ENCODE peak calls at places on chromosomes 2 and 18, in four cellular contexts. G, R, L and O are unnamed samples.

GRCh38 chr2:127479219-127479825 is 47.0 kb downstream of the IWS1 start:
- DNase-seq in G (no peak), R (no peak), L (peak), O (peak)

GRCh38 chr2:179749210-179749609 is 112.2 kb downstream of the ZNF385B start:
- DNase-seq in G (no peak), R (no peak), L (peak), O (no peak)

GRCh38 chr2:240000671-240001070 is 24.5 kb downstream of the NDUFA10 start:
- DNase-seq in G (no peak), R (no peak), L (no peak), O (no peak)

GRCh38 chr2:9641641-9642040 is 10.8 kb upstream of the YWHAQ start:
- DNase-seq in G (no peak), R (no peak), L (no peak), O (no peak)

GRCh38 chr2:174339971-174340399 is 5.2 kb downstream of the SP9 start:
- DNase-seq in G (peak), R (no peak), L (peak), O (no peak)

GRCh38 chr2:6425037-6425436 is 440.7 kb downstream of the CMPK2 start:
- DNase-seq in G (no peak), R (no peak), L (no peak), O (no peak)

GRCh38 chr2:241703128-241703604 is 1.3 kb downstream of the ING5 start:
- DNase-seq in G (no peak), R (no peak), L (no peak), O (no peak)

GRCh38 chr2:133711226-133711625 is 143.0 kb upstream of the NCKAP5 start:
- DNase-seq in G (no peak), R (no peak), L (no peak), O (no peak)

GRCh38 chr2:13819896-13820295 is 812.6 kb upstream of the LRATD1 start:
- DNase-seq in G (no peak), R (no peak), L (no peak), O (no peak)

GRCh38 chr18:45958730-45959129 is 8.4 kb downstream of the EPG5 start:
- DNase-seq in G (no peak), R (no peak), L (no peak), O (no peak)

GRCh38 chr2:165281387-165281786 is 42.2 kb downstream of the SCN2A start:
- DNase-seq in G (no peak), R (no peak), L (no peak), O (no peak)

GRCh38 chr2:71700041-71700879 is 246.9 kb downstream of the DYSF start:
- DNase-seq in G (no peak), R (no peak), L (peak), O (no peak)

GRCh38 chr2:156329922-156330726 is 2.4 kb downstream of the NR4A2 start:
- DNase-seq in G (no peak), R (no peak), L (no peak), O (no peak)

GRCh38 chr2:21452678-21453077 is 328.9 kb downstream of the TDRD15 start:
- DNase-seq in G (peak), R (no peak), L (no peak), O (no peak)

GRCh38 chr2:10501521-10501961 is 53.4 kb upstream of the ODC1 start:
- DNase-seq in G (no peak), R (no peak), L (no peak), O (no peak)

GRCh38 chr18:78406743-78407455 is 572.7 kb upstream of the SALL3 start:
- DNase-seq in G (no peak), R (no peak), L (peak), O (no peak)

GRCh38 chr18:63994783-63995399 is 25.0 kb downstream of the SERPINB8 start:
- DNase-seq in G (peak), R (no peak), L (no peak), O (peak)

GRCh38 chr2:30362468-30363081 is 84.5 kb upstream of the LCLAT1 start:
- DNase-seq in G (no peak), R (no peak), L (no peak), O (no peak)

GRCh38 chr2:134975281-134976009 is 56.8 kb downstream of the CCNT2 start:
- DNase-seq in G (no peak), R (no peak), L (no peak), O (no peak)

GRCh38 chr2:134679740-134680139 is 39.1 kb downstream of the TMEM163 start:
- DNase-seq in G (no peak), R (no peak), L (no peak), O (no peak)

GRCh38 chr2:128446049-128446811 is 127.6 kb upstream of the HS6ST1 start:
- DNase-seq in G (peak), R (no peak), L (no peak), O (no peak)

GRCh38 chr2:45935791-45936622 is 284.5 kb downstream of the PRKCE start:
- DNase-seq in G (peak), R (peak), L (peak), O (peak)

GRCh38 chr18:9419956-9420631 is 55.2 kb upstream of the RALBP1 start:
- DNase-seq in G (no peak), R (no peak), L (no peak), O (no peak)

GRCh38 chr2:108927936-108928659 is 60.9 kb downstream of the EDAR start:
- DNase-seq in G (peak), R (no peak), L (peak), O (peak)

GRCh38 chr2:181785677-181786344 is 105.5 kb upstream of the NEUROD1 start:
- DNase-seq in G (no peak), R (no peak), L (no peak), O (peak)

GRCh38 chr2:238929242-238930081 is 81.6 kb downstream of the TWIST2 start:
- DNase-seq in G (no peak), R (no peak), L (no peak), O (peak)

GRCh38 chr2:85248741-85249524 is 78.9 kb downstream of the TGOLN2 start:
- DNase-seq in G (no peak), R (no peak), L (no peak), O (peak)

GRCh38 chr2:70103531-70104061 is 16.3 kb downstream of the PCBP1 start:
- DNase-seq in G (no peak), R (peak), L (no peak), O (no peak)

GRCh38 chr2:16729901-16730300 is 64.3 kb upstream of the CYRIA start:
- DNase-seq in G (no peak), R (no peak), L (no peak), O (no peak)

GRCh38 chr18:53527365-53527764 is 697.1 kb downstream of the MBD2 start:
- DNase-seq in G (no peak), R (no peak), L (no peak), O (no peak)

GRCh38 chr18:33116376-33116775 is 324.1 kb downstream of the CCDC178 start:
- DNase-seq in G (no peak), R (peak), L (peak), O (no peak)

GRCh38 chr2:171056307-171056706 is 104.4 kb downstream of the TLK1 start:
- DNase-seq in G (no peak), R (no peak), L (no peak), O (no peak)

GRCh38 chr2:238449241-238449640 is 22.5 kb downstream of the ASB1 start:
- DNase-seq in G (no peak), R (no peak), L (no peak), O (no peak)

GRCh38 chr2:119429225-119430000 is 2.2 kb upstream of the TMEM37 start:
- DNase-seq in G (no peak), R (no peak), L (no peak), O (no peak)

GRCh38 chr2:164523026-164523425 is 98.3 kb downstream of the GRB14 start:
- DNase-seq in G (no peak), R (no peak), L (no peak), O (no peak)

GRCh38 chr2:24957976-24958375 is 13.8 kb downstream of the DNAJC27 start:
- DNase-seq in G (no peak), R (no peak), L (no peak), O (no peak)